ENCODE peak calls at places on chromosomes 1 and 21, in four cellular contexts. J is effector memory CD4-positive, alpha-beta T cell; I is ELR; W is fibroblast of the conjunctiva. A is an unnamed sample.
A peak's percentile ranks its signal among the peaks of the same experiment; 100 is the strongest.

GRCh38 chr1:232084584-232085223 is 458.1 kb downstream of the DISC1 start:
- DNase-seq in J (no peak), I (peak; percentile 1), W (no peak), A (no peak)

GRCh38 chr1:51427438-51427837 is 91.6 kb downstream of the EPS15 start:
- DNase-seq in J (no peak), I (no peak), W (no peak), A (no peak)

GRCh38 chr1:40931601-40932000 is 47.9 kb upstream of the CTPS1 start:
- DNase-seq in J (no peak), I (no peak), W (no peak), A (no peak)

GRCh38 chr1:177665935-177666334 is 303.9 kb downstream of the SEC16B start:
- DNase-seq in J (no peak), I (no peak), W (no peak), A (no peak)

GRCh38 chr1:228664399-228664914 is 70.8 kb upstream of the RHOU start:
- DNase-seq in J (peak; percentile 57), I (peak; percentile 71), W (peak; percentile 65), A (peak; percentile 71)

GRCh38 chr1:44636711-44637589 is 37.3 kb downstream of the TMEM53 start:
- DNase-seq in J (no peak), I (peak; percentile 68), W (no peak), A (no peak)

GRCh38 chr21:34054259-34054658 is 19.1 kb upstream of the MRPS6 start:
- DNase-seq in J (no peak), I (no peak), W (no peak), A (no peak)

GRCh38 chr21:46118871-46119564 is 21.1 kb downstream of the COL6A2 start:
- DNase-seq in J (no peak), I (no peak), W (no peak), A (no peak)

GRCh38 chr1:183893561-183894289 is 88.8 kb downstream of the RGL1 start:
- DNase-seq in J (no peak), I (no peak), W (no peak), A (no peak)

GRCh38 chr1:234970731-234971476 is 157.7 kb downstream of the TOMM20 start:
- DNase-seq in J (no peak), I (peak; percentile 83), W (peak; percentile 93), A (no peak)

GRCh38 chr1:31762726-31763670 is 1.1 kb downstream of the ADGRB2 start:
- DNase-seq in J (peak; percentile 49), I (peak; percentile 71), W (no peak), A (peak; percentile 55)

GRCh38 chr1:14850563-14850962 is 252.1 kb downstream of the KAZN start:
- DNase-seq in J (no peak), I (no peak), W (no peak), A (no peak)